ENCODE peak calls at places on chromosomes 5 and 9, in five cellular contexts. M is ELR; N is AG09319; L is stimulated activated naive B cell treated with anti-CD40 and anti-IgM and Interleukin-4, amounts not matched to agents 10 μg/mL and 1 μg/mL and 100 μg/mL, for 72 hours; G is lung. X is an unnamed sample.

GRCh38 chr9:23826120-23826629 is at the start of gene ELAVL2:
- DNase-seq in M (peak; percentile 57), N (peak; percentile 87), G (peak; percentile 82), L (peak; percentile 44), X (peak; percentile 93)

GRCh38 chr5:148849461-148849860 is 23.1 kb downstream of the ADRB2 start:
- DNase-seq in G (no peak), L (no peak), M (no peak), N (no peak), X (no peak)

GRCh38 chr5:142770650-142771609 is 753 bp downstream of the ARHGAP26 start:
- DNase-seq in L (peak; percentile 47), N (no peak), G (peak; percentile 49), M (peak; percentile 47), X (peak; percentile 19)

GRCh38 chr5:57410374-57411320 is 72.0 kb downstream of the ACTBL2 start:
- DNase-seq in M (peak; percentile 15), G (no peak), N (no peak), L (no peak), X (no peak)

GRCh38 chr9:38213591-38213990 is 144.6 kb upstream of the SHB start:
- DNase-seq in M (no peak), L (no peak), G (no peak), N (no peak), X (no peak)

GRCh38 chr5:68257207-68257606 is 41.7 kb downstream of the PIK3R1 start:
- DNase-seq in L (no peak), G (no peak), N (no peak), M (no peak), X (no peak)

GRCh38 chr5:50792845-50793244 is 126.4 kb downstream of the PARP8 start:
- DNase-seq in L (no peak), M (no peak), N (no peak), G (no peak), X (no peak)

GRCh38 chr5:53008751-53009150 is 19.6 kb downstream of the ITGA2 start:
- DNase-seq in L (peak; percentile 12), N (no peak), M (peak; percentile 93), G (no peak), X (no peak)

GRCh38 chr5:145975001-145975360 is 38.6 kb downstream of the SH3RF2 start:
- DNase-seq in G (no peak), L (no peak), M (no peak), N (no peak), X (no peak)

GRCh38 chr9:33172735-33173238 is 5.7 kb upstream of the B4GALT1 start:
- DNase-seq in N (no peak), L (no peak), G (no peak), M (no peak), X (no peak)

GRCh38 chr5:170216262-170216864 is 16.4 kb upstream of the C5orf58 start:
- DNase-seq in L (no peak), G (no peak), M (peak; percentile 72), N (peak; percentile 15), X (peak; percentile 1)

GRCh38 chr5:102815560-102816324 is 60.6 kb downstream of the PAM start:
- DNase-seq in N (no peak), M (no peak), L (no peak), G (no peak), X (no peak)

GRCh38 chr9:89635816-89636215 is 31.0 kb downstream of the GADD45G start:
- DNase-seq in M (no peak), G (no peak), L (no peak), N (no peak), X (peak; percentile 76)

X was measured in NCI-H510A.